ENCODE peak calls at places on chromosomes 5 and 9, in ten cellular contexts. J is germinal center; F is AG08395; H is body of pancreas; R is mucosa of descending colon; Z is GM12891; K is activated T-helper 1 cell treated with anti-CD3 and anti-CD28 coated beads, Interleukin-12 subunit alpha, Interleukin-12 subunit beta, Interleukin-2, Interleukin-4 antibody, amounts not matched to agents 30 ng/mL and 10 ng/mL and 1 ng/mL, durations not matched to agents 14 hours and 24 hours and 36 hours; Y is GM13976; A is dorsolateral prefrontal cortex; P is left ventricle myocardium superior. V is an unnamed sample.

GRCh38 chr9:82673201-82673600 is 389.7 kb downstream of the RASEF start:
- DNase-seq in J (no peak), F (no peak), H (no peak), R (no peak), Z (no peak), K (no peak), Y (no peak), A (no peak), P (no peak), V (no peak)

GRCh38 chr9:120692901-120693573 is 21.2 kb downstream of the MEGF9 start:
- DNase-seq in J (no peak), F (peak), H (no peak), R (no peak), Z (no peak), K (no peak), Y (no peak), A (no peak), P (no peak), V (no peak)

GRCh38 chr5:38742821-38743220 is 103.0 kb upstream of the OSMR start:
- DNase-seq in J (no peak), F (no peak), H (no peak), R (no peak), Z (no peak), K (no peak), Y (no peak), A (no peak), P (no peak), V (no peak)

GRCh38 chr5:139903450-139903804 is 107.8 kb downstream of the PSD2 start:
- DNase-seq in J (no peak), F (peak), H (no peak), R (no peak), Z (no peak), K (no peak), Y (no peak), A (no peak), P (no peak), V (no peak)

GRCh38 chr5:1488882-1489680 is 34.7 kb downstream of the LPCAT1 start:
- DNase-seq in J (peak), F (peak), H (peak), R (no peak), Z (peak), K (no peak), Y (peak), A (no peak), P (no peak), V (peak)

GRCh38 chr9:125460883-125461475 is 199.4 kb downstream of the GAPVD1 start:
- DNase-seq in J (no peak), F (peak), H (peak), R (no peak), Z (no peak), K (no peak), Y (no peak), A (no peak), P (no peak), V (no peak)

GRCh38 chr5:72612810-72613209 is 105.6 kb upstream of the ZNF366 start:
- DNase-seq in J (no peak), F (no peak), H (no peak), R (no peak), Z (no peak), K (no peak), Y (no peak), A (no peak), P (no peak), V (no peak)

GRCh38 chr9:91192379-91192775 is 169.3 kb downstream of the AUH start:
- DNase-seq in J (no peak), F (no peak), H (peak), R (no peak), Z (no peak), K (no peak), Y (no peak), A (no peak), P (no peak), V (no peak)

GRCh38 chr5:54115768-54116403 is 194.5 kb downstream of the ARL15 start:
- DNase-seq in J (no peak), F (peak), H (no peak), R (no peak), Z (no peak), K (no peak), Y (no peak), A (no peak), P (no peak), V (no peak)

GRCh38 chr5:136816327-136816726 is 451.0 kb upstream of the TRPC7 start:
- DNase-seq in J (no peak), F (no peak), H (no peak), R (no peak), Z (no peak), K (no peak), Y (no peak), A (no peak), P (no peak), V (no peak)

GRCh38 chr9:28587052-28587451 is 1013.8 kb upstream of the C9orf72 start:
- DNase-seq in J (no peak), F (no peak), H (no peak), R (no peak), Z (no peak), K (no peak), Y (no peak), A (no peak), P (no peak), V (no peak)

GRCh38 chr9:13268469-13268868 is 11.0 kb downstream of the MPDZ start:
- DNase-seq in J (no peak), F (no peak), H (no peak), R (no peak), Z (no peak), K (no peak), Y (no peak), A (no peak), P (no peak), V (no peak)

GRCh38 chr9:98248737-98249474 is 6.5 kb downstream of the TBC1D2 start:
- DNase-seq in J (no peak), F (peak), H (peak), R (peak), Z (no peak), K (no peak), Y (no peak), A (no peak), P (peak), V (no peak)

GRCh38 chr5:80189701-80190100 is 66.1 kb downstream of the SERINC5 start:
- DNase-seq in J (no peak), F (no peak), H (no peak), R (no peak), Z (no peak), K (no peak), Y (no peak), A (no peak), P (no peak), V (no peak)

GRCh38 chr9:34220218-34220617 is 41.4 kb downstream of the UBAP1 start:
- DNase-seq in J (no peak), F (no peak), H (no peak), R (no peak), Z (no peak), K (no peak), Y (no peak), A (no peak), P (no peak), V (no peak)

GRCh38 chr5:161149078-161149477 is 297.1 kb upstream of the ATP10B start:
- DNase-seq in J (no peak), F (no peak), H (no peak), R (no peak), Z (no peak), K (no peak), Y (no peak), A (no peak), P (no peak), V (no peak)

GRCh38 chr9:16157216-16157615 is 604.4 kb downstream of the CCDC171 start:
- DNase-seq in J (no peak), F (no peak), H (no peak), R (no peak), Z (no peak), K (no peak), Y (no peak), A (no peak), P (no peak), V (no peak)